ENCODE peak calls at places on chromosomes 4 and X, in eight cellular contexts. Z is PC-3, O is astrocyte, L is HCT116, C is HepG2, K is GM23248, A is hepatocyte, V is A549. T is an unnamed sample. For H3K9me3, the result is how much of the 10 kb centered on the place peaks cover.

GRCh38 chr4:142984871-142985585 is 138.9 kb upstream of the INPP4B start:
- DNase-seq in Z (peak), O (no peak), L (peak), C (peak), K (peak), A (peak), V (peak), T (no peak)

GRCh38 chr4:112082954-112083586 is 62.2 kb upstream of the FAM241A start:
- DNase-seq in Z (peak), O (peak), L (peak), C (peak), K (peak), A (peak), V (peak), T (no peak)

GRCh38 chr4:54085284-54085683 is 14.7 kb upstream of the GSX2 start:
- DNase-seq in Z (peak), O (peak), L (no peak), C (peak), K (peak), A (no peak), V (peak), T (no peak)

GRCh38 chr4:164012396-164013027 is 518.0 kb downstream of the TMA16 start:
- DNase-seq in Z (peak), O (peak), L (peak), C (peak), K (no peak), A (peak), V (peak), T (peak)

GRCh38 chr4:4392501-4393183 is 5.7 kb downstream of the NSG1 start:
- DNase-seq in Z (no peak), O (no peak), L (no peak), C (no peak), K (no peak), A (no peak), V (no peak), T (no peak)

GRCh38 chrX:133580630-133581029 is 165.3 kb upstream of the GPC4 start:
- DNase-seq in Z (peak), O (peak), L (no peak), C (no peak), K (peak), A (no peak), V (no peak), T (no peak)

GRCh38 chrX:129544780-129545179 is 4.7 kb downstream of the OCRL start:
- DNase-seq in Z (no peak), O (no peak), L (no peak), C (no peak), K (no peak), A (no peak), V (no peak), T (no peak)

GRCh38 chrX:2628751-2629315 is 62.3 kb upstream of the CD99 start:
- DNase-seq in Z (no peak), O (no peak), L (no peak), C (peak), K (no peak), A (no peak), V (peak), T (peak)

GRCh38 chrX:155334486-155335316 is at the start of gene CLIC2:
- DNase-seq in Z (peak), O (peak), L (no peak), C (no peak), K (peak), A (peak), V (peak), T (peak)

GRCh38 chr4:111755571-111755970 is 389.7 kb upstream of the FAM241A start:
- DNase-seq in Z (no peak), O (no peak), L (no peak), C (no peak), K (no peak), A (no peak), V (no peak), T (no peak)

GRCh38 chr4:156378053-156378665 is 424.5 kb upstream of the CTSO start:
- DNase-seq in Z (peak), O (peak), L (peak), C (peak), K (peak), A (peak), V (peak), T (no peak)

GRCh38 chrX:46208225-46208854 is 336.9 kb downstream of the ZNF674 start:
- DNase-seq in Z (peak), O (peak), L (no peak), C (no peak), K (peak), A (no peak), V (no peak), T (peak)

GRCh38 chrX:7263961-7264360 is 116.0 kb upstream of the PUDP start:
- DNase-seq in Z (peak), O (no peak), L (no peak), C (no peak), K (peak), A (no peak), V (peak), T (no peak)

GRCh38 chr4:2357821-2358745 is 60.4 kb downstream of the ZFYVE28 start:
- DNase-seq in Z (no peak), O (no peak), L (no peak), C (no peak), K (no peak), A (no peak), V (no peak), T (no peak)

GRCh38 chr4:123746981-123747380 is 350.4 kb downstream of the SPRY1 start:
- DNase-seq in Z (no peak), O (no peak), L (no peak), C (no peak), K (no peak), A (no peak), V (no peak), T (no peak)

GRCh38 chrX:82775426-82775825 is 732.7 kb upstream of the POU3F4 start:
- DNase-seq in Z (peak), O (no peak), L (no peak), C (no peak), K (no peak), A (no peak), V (no peak), T (no peak)

DNA sequence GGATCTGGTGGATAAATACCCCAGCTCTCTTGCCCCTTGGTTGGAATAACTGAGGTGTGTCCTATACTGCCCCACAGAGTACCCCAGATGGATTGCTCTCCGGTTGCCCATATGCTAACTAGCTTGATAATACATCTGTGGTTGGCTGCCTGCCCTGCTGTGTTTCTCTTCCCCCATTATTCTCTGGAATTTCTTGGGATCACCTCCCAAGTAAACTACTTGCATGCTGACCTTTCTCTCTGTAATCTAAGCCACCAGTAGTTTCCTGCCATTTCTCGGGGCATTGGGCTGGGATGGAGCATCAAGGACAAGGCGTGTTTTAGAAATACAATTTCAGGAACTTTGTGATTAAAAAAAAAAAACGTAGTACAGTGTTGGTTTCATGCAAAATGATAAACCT is 25.2 kb downstream of the PPP1R2C start:
- DNase-seq in Z (no peak), O (peak), L (no peak), C (no peak), K (no peak), A (no peak), V (no peak), T (no peak)
- H3K4me2 ChIP-seq in Z (no peak), O (no peak), L (no peak), C (no peak), K (no peak), A (no peak), V (no peak), T (no peak)

GRCh38 chr4:8761824-8762205 is 109.8 kb downstream of the HMX1 start:
- DNase-seq in Z (no peak), O (no peak), L (no peak), C (no peak), K (no peak), A (no peak), V (no peak), T (no peak)

GRCh38 chr4:8763966-8764901 is 107.4 kb downstream of the HMX1 start:
- DNase-seq in Z (no peak), O (no peak), L (no peak), C (no peak), K (no peak), A (no peak), V (no peak), T (no peak)

GRCh38 chr4:8761167-8761823 is 110.3 kb downstream of the HMX1 start:
- DNase-seq in Z (no peak), O (no peak), L (no peak), C (no peak), K (no peak), A (no peak), V (no peak), T (no peak)

GRCh38 chr4:8762356-8762755 is 109.3 kb downstream of the HMX1 start:
- DNase-seq in Z (no peak), O (no peak), L (no peak), C (no peak), K (no peak), A (no peak), V (no peak), T (no peak)

DNA sequence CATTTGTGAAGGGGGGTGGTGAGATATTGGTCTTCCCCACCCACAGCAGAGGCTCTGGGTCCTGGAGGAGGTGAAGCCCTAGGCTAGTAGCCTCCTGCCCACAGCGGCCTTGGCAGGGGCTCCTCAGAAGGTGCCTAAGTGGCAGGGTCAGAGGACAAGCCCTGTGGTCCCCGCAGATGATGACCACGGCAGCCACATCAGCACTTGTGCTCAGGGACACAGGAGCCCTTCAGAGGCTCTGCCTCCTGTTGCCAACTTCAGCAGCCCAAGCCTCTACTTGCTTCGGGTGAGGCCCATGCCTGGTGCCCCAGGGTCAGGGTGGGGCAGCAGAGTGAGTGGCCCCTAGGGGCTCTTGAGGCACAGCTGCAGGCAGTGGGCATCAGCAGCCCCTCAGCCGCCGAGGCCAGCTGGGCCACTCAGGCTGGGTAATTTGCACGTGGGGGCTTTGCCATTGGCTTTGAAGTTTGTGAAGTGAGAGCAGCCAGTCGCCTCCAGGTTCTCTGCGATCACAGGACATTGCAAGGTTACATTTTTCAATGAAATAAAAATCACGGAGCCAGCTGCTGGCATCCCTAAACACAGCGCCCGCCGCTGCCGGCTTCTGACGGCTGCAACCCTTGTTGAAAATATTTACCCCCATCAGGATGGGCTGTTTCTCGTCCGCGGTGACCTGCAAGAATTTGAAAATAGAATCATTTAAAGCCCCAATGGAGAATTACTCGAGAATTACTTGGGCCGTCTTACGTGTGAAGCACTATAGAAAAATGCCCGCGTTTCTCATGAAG is 108.5 kb downstream of the HMX1 start:
- DNase-seq in Z (no peak), O (no peak), L (no peak), C (no peak), K (no peak), A (no peak), V (no peak), T (no peak)
- H3K9me3 ChIP-seq in Z (under half), O (under half), L (under half), C (under half), K (under half), A (under half), V (under half), T (under half)

GRCh38 chr4:22875592-22876257 is 183.0 kb downstream of the GBA3 start:
- DNase-seq in Z (no peak), O (no peak), L (no peak), C (no peak), K (no peak), A (no peak), V (no peak), T (no peak)

GRCh38 chr4:22873899-22874298 is 181.2 kb downstream of the GBA3 start:
- DNase-seq in Z (no peak), O (no peak), L (no peak), C (no peak), K (no peak), A (no peak), V (no peak), T (no peak)

GRCh38 chr4:22877653-22878052 is 184.9 kb downstream of the GBA3 start:
- DNase-seq in Z (no peak), O (no peak), L (no peak), C (no peak), K (no peak), A (no peak), V (no peak), T (no peak)

GRCh38 chr4:22874334-22874912 is 181.7 kb downstream of the GBA3 start:
- DNase-seq in Z (no peak), O (no peak), L (no peak), C (no peak), K (no peak), A (no peak), V (no peak), T (no peak)

GRCh38 chr4:22876281-22876680 is 183.5 kb downstream of the GBA3 start:
- DNase-seq in Z (no peak), O (no peak), L (no peak), C (no peak), K (no peak), A (no peak), V (no peak), T (no peak)
- H3K4me2 ChIP-seq in Z (no peak), O (no peak), L (no peak), C (no peak), K (no peak), A (no peak), V (no peak), T (no peak)

DNA sequence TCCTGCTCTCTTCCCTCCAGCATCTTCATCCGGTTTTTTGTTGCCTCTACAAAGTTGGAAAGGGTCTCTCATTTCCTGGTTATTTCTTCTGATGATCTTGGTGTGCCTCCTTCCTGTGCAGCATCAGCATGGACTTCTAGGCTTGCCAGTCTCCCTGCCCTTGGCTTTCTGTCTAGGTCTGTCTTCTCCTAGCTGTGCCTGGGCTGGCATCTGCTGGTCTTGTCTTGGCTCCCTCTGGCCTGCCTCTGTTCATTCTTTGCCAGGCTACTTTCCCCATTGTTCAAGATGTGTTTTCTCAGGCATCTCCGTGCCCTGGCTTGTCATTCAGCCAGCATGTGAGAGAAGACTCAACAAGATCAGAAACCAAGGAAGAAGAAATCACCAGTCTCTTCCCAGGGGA is 9.7 kb downstream of the ZNF275 start:
- DNase-seq in Z (no peak), O (no peak), L (no peak), C (no peak), K (no peak), A (no peak), V (no peak), T (no peak)
- H3K9me3 ChIP-seq in Z (under half), O (under half), L (under half), C (under half), K (under half), A (under half), V (under half), T (under half)

T was measured in DND-41.